ENCODE peak calls at places on chromosomes 1 and 21, in six cellular contexts. V is GM10248; N is pancreas; H is fibroblast of the aortic adventitia; Z is activated CD8-positive, alpha-beta T cell treated with anti-CD3 and anti-CD28 coated beads for 36 hours; Y is colonic mucosa. P is an unnamed sample.

GRCh38 chr1:224245188-224245587 is 62.1 kb downstream of the DEGS1 start:
- DNase-seq in N (peak), Z (no peak), V (peak), H (peak), Y (peak), P (peak)

GRCh38 chr1:198667186-198667585 is 28.3 kb downstream of the PTPRC start:
- DNase-seq in Z (no peak), N (no peak), Y (no peak), V (no peak), H (peak), P (no peak)

GRCh38 chr1:187862506-187862905 is 1033.8 kb downstream of the PLA2G4A start:
- DNase-seq in H (no peak), V (no peak), Z (no peak), Y (no peak), N (no peak), P (no peak)

GRCh38 chr1:94864821-94865220 is 44.7 kb downstream of the SLC44A3 start:
- DNase-seq in Z (no peak), V (no peak), N (peak), Y (no peak), H (no peak), P (no peak)

GRCh38 chr1:175146535-175147213 is 45.9 kb downstream of the KIAA0040 start:
- DNase-seq in H (peak), N (peak), V (peak), Y (peak), Z (peak), P (peak)

GRCh38 chr1:25435315-25436103 is 4.8 kb downstream of the MACO1 start:
- DNase-seq in Y (no peak), N (no peak), Z (peak), H (peak), V (peak), P (no peak)

GRCh38 chr1:86507935-86508582 is 38.8 kb upstream of the CLCA4 start:
- DNase-seq in Y (no peak), Z (peak), H (peak), N (no peak), V (no peak), P (no peak)

GRCh38 chr21:15667010-15667409 is 62.8 kb upstream of the USP25 start:
- DNase-seq in Y (no peak), N (no peak), Z (no peak), V (no peak), H (peak), P (no peak)

GRCh38 chr1:217333939-217334338 is 297.0 kb downstream of the GPATCH2 start:
- DNase-seq in H (peak), Y (peak), V (peak), Z (no peak), N (no peak), P (peak)

GRCh38 chr1:150613061-150613920 is 16.1 kb downstream of the ENSA start:
- DNase-seq in Y (peak), V (peak), N (no peak), Z (peak), H (peak), P (peak)

GRCh38 chr1:157948547-157949152 is 44.8 kb upstream of the KIRREL1 start:
- DNase-seq in V (peak), Z (peak), N (no peak), H (peak), Y (peak), P (peak)

GRCh38 chr1:77834771-77835334 is 53.6 kb upstream of the NEXN start:
- DNase-seq in V (no peak), H (peak), Y (peak), N (peak), Z (no peak), P (no peak)

GRCh38 chr1:160375788-160376524 is 9.1 kb downstream of the NHLH1 start:
- DNase-seq in N (no peak), V (peak), H (no peak), Y (no peak), Z (peak), P (no peak)

GRCh38 chr1:210250998-210251679 is 18.5 kb downstream of the SERTAD4 start:
- DNase-seq in Z (peak), V (no peak), H (no peak), Y (peak), N (peak), P (peak)

GRCh38 chr1:153661111-153661708 is 2.7 kb downstream of the SNAPIN start:
- DNase-seq in H (no peak), V (no peak), Y (no peak), Z (no peak), N (no peak), P (no peak)

GRCh38 chr1:33347650-33347992 is 26.7 kb upstream of the A3GALT2 start:
- DNase-seq in H (peak), V (no peak), Y (peak), Z (peak), N (no peak), P (no peak)

GRCh38 chr1:19835573-19835972 is 20.5 kb upstream of the RNF186 start:
- DNase-seq in Y (no peak), Z (no peak), H (no peak), N (no peak), V (no peak), P (no peak)

GRCh38 chr1:109630081-109630880 is 10.6 kb downstream of the AMPD2 start:
- DNase-seq in V (peak), H (no peak), N (no peak), Y (peak), Z (peak), P (peak)

GRCh38 chr1:245641384-245641783 is 486.6 kb downstream of the KIF26B start:
- DNase-seq in N (no peak), H (no peak), V (no peak), Z (no peak), Y (no peak), P (no peak)

GRCh38 chr21:28633803-28634572 is 358.7 kb downstream of the LTN1 start:
- DNase-seq in V (no peak), H (peak), Z (no peak), Y (no peak), N (no peak), P (no peak)

GRCh38 chr1:51666463-51666862 is 49.6 kb downstream of the OSBPL9 start:
- DNase-seq in Y (no peak), N (no peak), Z (no peak), V (no peak), H (peak), P (no peak)

GRCh38 chr1:43867946-43868740 is 65.5 kb upstream of the ARTN start:
- DNase-seq in V (no peak), N (no peak), Y (no peak), Z (no peak), H (peak), P (no peak)

GRCh38 chr21:33267250-33267649 is 1.1 kb downstream of the IL10RB start:
- DNase-seq in Z (no peak), V (no peak), N (no peak), H (peak), Y (no peak), P (no peak)

DNA sequence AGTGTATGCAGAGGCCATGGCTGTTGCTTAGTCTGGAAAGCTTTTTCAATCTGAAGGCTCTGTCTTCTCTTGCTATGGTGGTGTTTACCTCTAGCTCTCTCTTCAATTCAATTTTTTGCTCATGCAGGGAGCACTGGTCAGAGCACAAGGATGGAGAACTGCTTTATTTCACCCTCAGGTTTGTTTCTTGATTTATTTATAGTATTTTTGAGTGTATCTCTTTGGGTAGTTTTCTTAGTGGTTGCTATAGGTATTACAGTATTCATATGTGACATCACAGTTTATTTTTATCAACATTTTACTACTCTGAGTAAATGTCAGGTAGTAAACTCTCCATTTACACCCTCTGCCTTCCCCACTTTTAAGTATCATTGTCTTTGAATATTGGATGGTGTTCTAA is 147.9 kb downstream of the RASAL2 start:
- DNase-seq in Y (no peak), Z (no peak), N (no peak), H (no peak), V (no peak), P (no peak)
- TF ChIP-seq CTCF in Y (no peak), Z (no peak), N (no peak), H (peak), V (no peak), P (no peak)

DNA sequence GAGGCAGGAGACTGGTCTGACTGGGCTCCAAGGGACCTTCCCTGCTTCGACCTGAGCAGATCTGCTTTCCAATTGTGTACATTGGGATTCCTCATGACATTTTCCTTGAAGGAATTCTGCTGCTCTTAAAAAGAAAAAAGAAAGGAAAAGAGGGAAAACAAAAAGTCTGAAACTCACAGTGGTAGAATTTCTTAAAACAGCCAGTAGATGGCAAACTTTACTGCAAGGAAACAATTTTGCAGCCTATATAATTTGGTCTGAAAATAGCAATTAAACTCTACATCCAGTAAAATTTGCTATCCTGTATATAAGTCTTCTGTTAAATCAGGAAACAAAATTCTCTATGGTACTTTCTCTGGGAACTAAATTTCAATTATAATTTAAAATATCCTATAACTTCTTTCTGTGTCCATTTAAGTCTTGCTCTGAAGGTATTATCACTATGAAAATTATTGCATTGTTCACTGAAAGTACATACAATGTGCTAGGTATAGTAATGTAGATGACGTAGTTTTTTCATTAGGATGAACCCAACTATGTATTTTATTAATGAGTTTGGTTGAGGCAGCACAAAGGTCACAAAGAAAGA is 59.8 kb downstream of the CRB1 start:
- DNase-seq in N (no peak), Z (no peak), Y (no peak), V (no peak), H (peak), P (no peak)
- TF ChIP-seq CTCF in N (peak), Z (peak), Y (peak), V (peak), H (peak), P (no peak)

DNA sequence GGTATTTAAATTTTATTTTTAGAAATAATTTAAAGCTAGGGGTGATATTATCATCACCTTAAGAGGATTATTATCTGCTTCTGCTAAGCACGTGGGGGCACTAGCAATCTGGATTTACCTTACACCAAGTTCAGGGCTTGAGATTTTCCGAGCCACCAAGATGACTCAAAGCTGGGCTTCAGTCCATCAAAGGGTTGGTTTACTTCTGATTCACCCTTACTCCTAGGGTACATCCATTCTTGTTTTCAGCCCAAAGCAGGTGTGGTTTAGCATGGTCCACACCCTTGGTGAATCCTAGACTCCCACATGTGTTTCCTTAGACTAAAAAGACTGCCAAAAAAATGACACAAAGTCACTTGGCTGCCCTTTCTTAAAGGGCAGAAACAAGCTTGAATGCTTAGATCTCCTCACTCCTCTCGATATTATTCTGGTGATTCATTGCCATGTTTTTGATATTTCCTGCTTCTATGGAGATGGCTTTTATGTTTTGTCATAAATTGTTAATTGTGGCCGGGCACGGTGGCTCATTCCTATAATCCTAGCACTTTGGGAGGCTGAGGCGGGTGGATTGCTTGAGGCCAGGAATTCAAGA is 9.8 kb upstream of the PRSS38 start:
- DNase-seq in H (peak), N (no peak), Y (no peak), Z (no peak), V (no peak), P (no peak)
- TF ChIP-seq CTCF in H (no peak), N (no peak), Y (no peak), Z (no peak), V (no peak), P (no peak)

GRCh38 chr1:173453982-173454381 is 23.2 kb upstream of the PRDX6 start:
- DNase-seq in Y (no peak), N (no peak), Z (no peak), H (peak), V (no peak), P (no peak)

GRCh38 chr1:173454966-173455524 is 22.1 kb upstream of the PRDX6 start:
- DNase-seq in H (no peak), Y (no peak), V (no peak), N (no peak), Z (peak), P (no peak)

GRCh38 chr1:173447224-173447623 is 29.9 kb upstream of the PRDX6 start:
- DNase-seq in V (no peak), N (no peak), H (no peak), Z (no peak), Y (no peak), P (no peak)

GRCh38 chr1:173448945-173449344 is 28.2 kb upstream of the PRDX6 start:
- DNase-seq in Z (no peak), H (no peak), N (no peak), Y (no peak), V (no peak), P (no peak)

DNA sequence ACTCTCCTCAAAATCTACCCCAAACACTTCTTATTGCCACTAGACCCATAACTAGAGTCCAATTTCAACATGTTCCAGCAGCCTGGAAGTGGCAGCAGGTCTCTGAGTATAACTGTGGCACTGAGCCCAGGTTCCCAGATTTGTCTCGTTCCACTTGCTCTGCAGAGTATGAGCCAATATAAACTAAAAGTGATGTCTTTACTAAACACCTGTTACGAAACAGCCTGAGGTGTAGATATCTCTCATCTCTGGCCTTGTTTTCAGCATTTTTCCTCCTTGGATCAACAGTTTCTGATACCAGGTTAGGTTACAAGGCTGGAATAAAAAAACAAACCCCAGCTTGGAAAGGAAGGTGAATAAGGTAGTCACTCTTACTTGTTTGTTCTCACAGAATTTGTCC is 25.2 kb upstream of the PRDX6 start:
- DNase-seq in N (peak), Z (no peak), V (no peak), Y (no peak), H (peak), P (no peak)
- TF ChIP-seq CTCF in N (no peak), Z (no peak), V (no peak), Y (no peak), H (no peak), P (no peak)

DNA sequence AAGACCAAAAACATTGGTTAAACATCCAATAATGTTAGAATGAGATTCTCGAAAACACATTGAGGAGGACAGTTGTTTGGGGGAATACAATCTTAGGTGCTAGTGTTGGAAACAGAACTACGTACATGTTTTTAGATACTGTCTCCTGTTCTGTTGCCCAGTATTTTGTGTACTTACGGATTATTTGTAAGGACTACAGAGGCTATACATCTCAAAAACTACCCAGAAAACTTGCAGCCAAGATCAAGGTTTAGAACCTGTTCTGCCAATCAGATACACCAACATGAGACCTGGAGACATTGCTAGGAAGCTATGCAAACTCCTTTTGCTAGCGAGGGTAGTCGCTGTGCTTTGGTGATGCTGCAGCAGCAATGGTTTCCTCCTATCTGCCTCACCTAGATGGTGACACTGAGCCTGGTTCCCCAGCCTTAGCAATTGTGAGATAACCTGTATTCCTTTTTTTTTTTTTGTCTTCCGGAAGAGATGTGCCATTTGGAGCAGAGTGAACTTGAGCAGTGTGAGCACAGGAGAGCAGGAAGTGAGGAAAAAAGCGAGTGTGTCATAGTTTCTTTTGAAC is 21.8 kb downstream of the YBX1 start:
- DNase-seq in N (no peak), Z (no peak), V (no peak), Y (no peak), H (no peak), P (no peak)
- TF ChIP-seq CTCF in N (no peak), Z (no peak), V (no peak), Y (no peak), H (no peak), P (no peak)